ENCODE peak calls at places on chromosomes 2 and 18, in four cellular contexts. Z, F, Q and W are unnamed samples.

GRCh38 chr2:41420219-41420618 is 627.6 kb upstream of the PKDCC start:
- DNase-seq in Z (no peak), F (no peak), Q (no peak), W (no peak)

GRCh38 chr2:157938556-157938955 is 62.4 kb upstream of the ACVR1 start:
- DNase-seq in F (no peak), Q (peak), Z (no peak), W (no peak)

GRCh38 chr2:231191896-231192872 is 6.2 kb upstream of the ARMC9 start:
- DNase-seq in Z (peak), Q (peak), F (no peak), W (peak)

GRCh38 chr18:58473071-58473470 is 155.8 kb downstream of the ALPK2 start:
- DNase-seq in F (no peak), Q (no peak), Z (no peak), W (no peak)

GRCh38 chr2:46643493-46643892 is 164.1 kb downstream of the TMEM247 start:
- DNase-seq in Q (no peak), Z (no peak), F (no peak), W (peak)

GRCh38 chr2:182360012-182360662 is 66.7 kb downstream of the PDE1A start:
- DNase-seq in Z (no peak), F (no peak), Q (no peak), W (no peak)

GRCh38 chr2:189304360-189304759 is 124.8 kb upstream of the COL5A2 start:
- DNase-seq in F (no peak), Z (no peak), Q (no peak), W (no peak)

GRCh38 chr2:219521066-219521880 is 7.0 kb downstream of the ASIC4 start:
- DNase-seq in Q (peak), F (no peak), Z (peak), W (peak)

GRCh38 chr18:8751692-8752091 is 46.3 kb downstream of the MTCL1 start:
- DNase-seq in Q (no peak), Z (no peak), F (no peak), W (no peak)

GRCh38 chr2:127968610-127969339 is 59.1 kb downstream of the SAP130 start:
- DNase-seq in Z (no peak), F (no peak), Q (no peak), W (no peak)

GRCh38 chr2:162926501-162926900 is 87.9 kb upstream of the KCNH7 start:
- DNase-seq in F (no peak), Q (no peak), Z (peak), W (no peak)

GRCh38 chr2:45968946-45969584 is 317.6 kb downstream of the PRKCE start:
- DNase-seq in F (no peak), Q (no peak), Z (no peak), W (no peak)

GRCh38 chr18:47417807-47418206 is 166.3 kb upstream of the SKOR2 start:
- DNase-seq in Z (no peak), F (no peak), Q (no peak), W (no peak)

GRCh38 chr2:119402645-119403560 is 28.8 kb upstream of the TMEM37 start:
- DNase-seq in F (no peak), Q (no peak), Z (no peak), W (no peak)

GRCh38 chr2:207483477-207483876 is 46.3 kb upstream of the CREB1 start:
- DNase-seq in Z (no peak), Q (no peak), F (no peak), W (no peak)

GRCh38 chr2:159168707-159169106 is 117.8 kb downstream of the WDSUB1 start:
- DNase-seq in Q (no peak), F (no peak), Z (no peak), W (no peak)

GRCh38 chr18:65567372-65567771 is 183.4 kb upstream of the CDH7 start:
- DNase-seq in Z (peak), F (no peak), Q (no peak), W (peak)

GRCh38 chr2:74250189-74250631 is 51.8 kb downstream of the MTHFD2 start:
- DNase-seq in Z (peak), Q (peak), F (peak), W (peak)

GRCh38 chr2:152491139-152491472 is 156.1 kb downstream of the FMNL2 start:
- DNase-seq in F (no peak), Q (no peak), Z (no peak), W (no peak)

GRCh38 chr2:9497017-9497416 is 22.7 kb downstream of the IAH1 start:
- DNase-seq in Z (no peak), Q (no peak), F (no peak), W (no peak)

GRCh38 chr2:219998099-219998498 is 370.7 kb downstream of the SLC4A3 start:
- DNase-seq in Q (no peak), Z (no peak), F (no peak), W (no peak)

GRCh38 chr2:10521891-10522448 is 73.8 kb upstream of the ODC1 start:
- DNase-seq in F (no peak), Z (no peak), Q (no peak), W (no peak)

GRCh38 chr18:11553098-11553940 is 56.1 kb upstream of the SLC35G4 start:
- DNase-seq in Z (peak), Q (peak), F (no peak), W (peak)

GRCh38 chr2:23615216-23616020 is 230.4 kb downstream of the KLHL29 start:
- DNase-seq in Q (no peak), Z (no peak), F (no peak), W (no peak)

GRCh38 chr2:160576054-160576499 is 82.5 kb upstream of the RBMS1 start:
- DNase-seq in Q (no peak), F (no peak), Z (no peak), W (no peak)

GRCh38 chr2:225429718-225430117 is 30.2 kb downstream of the NYAP2 start:
- DNase-seq in Z (no peak), F (no peak), Q (peak), W (no peak)

GRCh38 chr2:69911985-69912563 is 2.8 kb upstream of the MXD1 start:
- DNase-seq in F (no peak), Z (peak), Q (peak), W (peak)

GRCh38 chr2:118268268-118268667 is 180.0 kb downstream of the INSIG2 start:
- DNase-seq in F (no peak), Q (no peak), Z (no peak), W (no peak)

GRCh38 chr2:157228946-157229345 is 28.6 kb upstream of the GALNT5 start:
- DNase-seq in F (no peak), Q (no peak), Z (no peak), W (no peak)

GRCh38 chr2:33583194-33583938 is 15.7 kb downstream of the FAM98A start:
- DNase-seq in Z (peak), Q (peak), F (peak), W (peak)

GRCh38 chr2:7539077-7539476 is 621.9 kb downstream of the RNF144A start:
- DNase-seq in Z (no peak), Q (no peak), F (no peak), W (no peak)

GRCh38 chr2:235724964-235725603 is 231.2 kb downstream of the AGAP1 start:
- DNase-seq in Z (no peak), F (no peak), Q (no peak), W (no peak)

GRCh38 chr2:222646008-222646407 is 9.9 kb downstream of the FARSB start:
- DNase-seq in F (no peak), Q (no peak), Z (no peak), W (no peak)

GRCh38 chr2:28484835-28485234 is 11.0 kb upstream of the PLB1 start:
- DNase-seq in F (peak), Q (no peak), Z (no peak), W (no peak)

GRCh38 chr2:240648155-240648649 is 22.9 kb downstream of the GPR35 start:
- DNase-seq in F (no peak), Q (no peak), Z (no peak), W (no peak)

GRCh38 chr2:240650254-240650965 is 25.1 kb downstream of the GPR35 start:
- DNase-seq in F (no peak), Q (no peak), Z (no peak), W (no peak)

GRCh38 chr2:240649331-240649730 is 24.1 kb downstream of the GPR35 start:
- DNase-seq in Q (no peak), Z (no peak), F (no peak), W (no peak)

GRCh38 chr2:240647503-240648154 is 22.3 kb downstream of the GPR35 start:
- DNase-seq in Z (no peak), Q (no peak), F (no peak), W (no peak)

DNA sequence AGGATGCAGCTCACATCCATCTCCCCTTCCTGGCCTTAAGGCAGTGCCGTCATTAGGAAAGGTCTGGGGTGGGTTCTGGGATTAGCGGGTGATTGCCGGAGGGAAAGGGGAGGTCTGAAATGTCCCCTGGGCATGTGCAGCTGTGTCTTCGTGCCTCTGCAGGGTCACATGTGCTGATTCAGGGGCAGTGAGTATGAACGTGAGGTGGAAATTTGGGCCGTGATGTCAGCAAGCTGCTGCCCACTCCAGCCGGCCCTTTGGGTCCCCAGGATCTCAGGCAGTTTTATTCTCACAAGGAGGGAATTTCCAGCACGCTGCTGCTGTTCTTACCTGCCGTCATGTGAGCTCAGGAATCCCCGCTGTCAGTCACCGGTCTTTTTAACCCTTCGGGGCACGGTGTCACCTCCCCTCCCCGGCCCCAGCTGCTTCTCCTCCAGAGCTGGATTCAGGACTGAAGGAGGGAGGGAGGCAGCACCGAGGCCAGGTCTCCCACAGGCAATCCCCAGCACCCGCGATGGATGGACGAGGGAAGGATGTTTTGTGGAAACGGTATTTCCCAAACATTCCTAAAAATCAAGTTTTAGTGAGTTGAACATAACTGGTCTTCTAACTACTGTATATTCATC is 23.5 kb downstream of the GPR35 start:
- DNase-seq in Q (no peak), F (no peak), Z (no peak), W (no peak)
- TF ChIP-seq TARDBP in Q (no peak), F (no peak), Z (no peak), W (no peak)

GRCh38 chr2:238941262-238941792 is 93.4 kb downstream of the TWIST2 start:
- DNase-seq in F (no peak), Q (no peak), Z (no peak), W (no peak)
- TF ChIP-seq FOXM1 in F (no peak), Q (no peak), Z (no peak), W (no peak)

GRCh38 chr2:86751778-86752177 is 31.7 kb downstream of the RMND5A start:
- DNase-seq in Q (no peak), F (no peak), Z (no peak), W (no peak)

GRCh38 chr2:86747708-86748627 is 27.9 kb downstream of the RMND5A start:
- DNase-seq in Z (peak), Q (peak), F (no peak), W (no peak)

GRCh38 chr2:86744152-86744551 is 24.1 kb downstream of the RMND5A start:
- DNase-seq in F (no peak), Q (no peak), Z (no peak), W (no peak)

GRCh38 chr2:86750240-86750839 is 30.2 kb downstream of the RMND5A start:
- DNase-seq in Z (no peak), F (no peak), Q (no peak), W (no peak)

GRCh38 chr2:86746903-86747302 is 26.8 kb downstream of the RMND5A start:
- DNase-seq in Q (no peak), Z (no peak), F (no peak), W (no peak)
- TF ChIP-seq TARDBP in Q (no peak), Z (no peak), F (no peak), W (no peak)

DNA sequence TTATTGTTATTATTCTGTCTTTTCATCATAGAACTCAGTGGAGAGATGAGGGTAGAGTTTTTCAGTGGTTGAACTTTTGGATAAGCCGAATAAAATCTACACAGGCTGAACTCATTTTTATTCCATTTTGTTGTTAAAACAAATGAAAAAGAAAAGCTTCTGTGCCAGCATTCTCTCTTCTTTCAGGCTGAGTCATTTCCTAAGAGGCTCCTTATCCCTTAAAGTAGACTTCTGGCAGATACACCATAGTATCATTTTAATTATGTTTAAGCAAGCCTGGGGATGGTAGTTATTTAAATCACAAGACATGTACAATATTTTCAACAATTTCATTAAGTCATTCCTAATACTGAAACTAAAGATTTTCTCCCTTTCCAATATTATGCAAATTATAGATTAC is 1364.0 kb upstream of the NRXN1 start:
- DNase-seq in F (no peak), Q (no peak), Z (no peak), W (no peak)
- TF ChIP-seq FOXM1 in F (no peak), Q (no peak), Z (no peak), W (no peak)

DNA sequence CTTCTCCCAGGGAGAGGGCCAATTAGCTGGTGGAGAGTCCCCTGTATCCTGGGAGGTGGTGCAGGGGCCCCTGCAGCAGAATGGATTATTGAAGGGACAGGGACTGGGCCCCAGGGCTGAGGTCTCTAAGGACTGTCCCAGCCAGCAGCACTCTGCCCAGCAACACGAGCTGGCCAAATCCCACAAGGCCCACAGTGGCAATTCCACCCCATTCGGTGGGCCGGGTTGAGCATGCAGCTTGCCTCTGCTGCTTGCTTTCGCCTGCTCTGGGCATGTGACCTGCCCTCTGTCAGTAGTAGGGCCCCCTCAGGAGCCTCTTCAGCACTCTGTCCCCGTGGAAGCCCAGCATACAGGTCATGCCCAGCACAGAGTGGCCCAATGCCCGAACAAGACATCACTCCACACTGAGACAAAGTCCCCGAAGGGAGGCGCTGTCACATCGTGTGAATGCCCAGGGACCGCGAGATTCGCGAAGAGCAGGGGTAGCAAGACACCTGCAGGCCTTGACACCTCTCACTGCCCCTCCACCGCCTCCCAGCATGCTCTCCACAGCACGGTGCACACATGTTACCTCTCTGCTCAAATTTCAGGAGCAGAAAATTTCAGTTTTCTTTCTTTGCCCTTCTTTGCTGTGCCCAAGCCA is 65.4 kb downstream of the CRACDL start:
- DNase-seq in Q (peak), F (no peak), Z (no peak), W (peak)
- TF ChIP-seq TARDBP in Q (no peak), F (no peak), Z (no peak), W (no peak)

GRCh38 chr2:385061-385460 is 97.2 kb upstream of the ALKAL2 start:
- DNase-seq in F (no peak), Z (no peak), Q (no peak), W (no peak)

GRCh38 chr2:381181-381580 is 93.3 kb upstream of the ALKAL2 start:
- DNase-seq in Q (no peak), Z (no peak), F (no peak), W (no peak)

GRCh38 chr2:381919-382833 is 94.3 kb upstream of the ALKAL2 start:
- DNase-seq in F (no peak), Q (no peak), Z (no peak), W (no peak)

GRCh38 chr2:383888-384287 is 96.0 kb upstream of the ALKAL2 start:
- DNase-seq in Z (no peak), F (no peak), Q (no peak), W (no peak)

DNA sequence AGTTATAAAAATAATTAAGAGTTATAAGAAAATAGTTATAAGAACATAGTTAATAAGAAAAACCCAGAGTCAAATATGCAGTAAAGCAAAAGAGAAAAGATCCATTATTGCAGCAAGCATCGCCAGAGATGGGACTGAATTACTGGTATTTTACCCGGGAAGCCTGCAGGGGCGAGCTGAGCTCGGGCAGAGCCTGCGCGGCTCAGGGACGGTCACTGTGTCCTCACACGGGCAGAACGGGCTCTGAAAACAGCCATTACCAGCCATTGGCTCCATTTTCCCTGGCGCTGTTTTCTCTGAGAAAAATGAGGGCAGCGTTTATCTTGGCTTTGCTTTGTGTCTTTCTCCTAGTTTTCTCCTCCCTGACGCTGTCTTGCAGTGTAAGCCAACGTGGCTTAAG is 95.3 kb upstream of the ALKAL2 start:
- DNase-seq in Q (no peak), Z (no peak), F (no peak), W (no peak)
- TF ChIP-seq FOXM1 in Q (no peak), Z (no peak), F (no peak), W (no peak)

GRCh38 chr2:174121178-174121577 is 127.2 kb downstream of the OLA1 start:
- DNase-seq in F (no peak), Z (no peak), Q (no peak), W (no peak)
- TF ChIP-seq TARDBP in F (no peak), Z (no peak), Q (no peak), W (no peak)